ENCODE peak calls at places on chromosomes 1 and 21, in six cellular contexts. F is activated CD8-positive, alpha-beta memory T cell treated with anti-CD3 and anti-CD28 coated beads for 24 hours; O is NCI-H1092; M is kidney glomerular epithelial cell; V is HCEC 1CT; N is activated T-cell treated with anti-CD3 and anti-CD28 coated beads, Interleukin-2, amount 50 U/mL, for 24 hours. I is an unnamed sample.

GRCh38 chr1:91120915-91121314 is 99.1 kb upstream of the ZNF644 start:
- DNase-seq in F (no peak), O (no peak), M (no peak), V (no peak), N (no peak), I (no peak)

GRCh38 chr1:45883633-45884032 is 80.2 kb downstream of the MAST2 start:
- DNase-seq in F (no peak), O (no peak), M (peak), V (peak), N (no peak), I (no peak)

GRCh38 chr1:168235548-168235885 is 9.7 kb downstream of the SFT2D2 start:
- DNase-seq in F (no peak), O (no peak), M (no peak), V (no peak), N (no peak), I (no peak)

GRCh38 chr1:116368241-116368640 is 4.8 kb upstream of the ATP1A1 start:
- DNase-seq in F (no peak), O (no peak), M (no peak), V (no peak), N (no peak), I (no peak)

GRCh38 chr1:177820213-177820612 is 149.6 kb downstream of the SEC16B start:
- DNase-seq in F (no peak), O (no peak), M (no peak), V (no peak), N (no peak), I (no peak)

GRCh38 chr21:45363921-45364463 is 41.0 kb upstream of the COL18A1 start:
- DNase-seq in F (peak), O (no peak), M (peak), V (peak), N (peak), I (peak)

GRCh38 chr1:64343105-64343960 is 126.6 kb upstream of the CACHD1 start:
- DNase-seq in F (no peak), O (no peak), M (peak), V (peak), N (no peak), I (no peak)

GRCh38 chr1:91732291-91732953 is 153.5 kb downstream of the TGFBR3 start:
- DNase-seq in F (peak), O (no peak), M (peak), V (peak), N (peak), I (peak)

GRCh38 chr1:16978589-16979474 is 1.6 kb downstream of the MFAP2 start:
- DNase-seq in F (no peak), O (no peak), M (no peak), V (no peak), N (no peak), I (no peak)

GRCh38 chr1:117633423-117633822 is 27.6 kb downstream of the TENT5C start:
- DNase-seq in F (peak), O (no peak), M (no peak), V (no peak), N (no peak), I (no peak)

GRCh38 chr21:41631564-41632461 is 123.9 kb upstream of the TMPRSS2 start:
- DNase-seq in F (no peak), O (peak), M (peak), V (no peak), N (no peak), I (no peak)

GRCh38 chr1:76635784-76636183 is 231.5 kb upstream of the ST6GALNAC5 start:
- DNase-seq in F (no peak), O (no peak), M (no peak), V (peak), N (no peak), I (no peak)

GRCh38 chr1:162236201-162236600 is 140.5 kb downstream of the SPATA46 start:
- DNase-seq in F (no peak), O (no peak), M (no peak), V (no peak), N (no peak), I (no peak)

GRCh38 chr21:29299046-29299905 is 554 bp downstream of the BACH1 start:
- DNase-seq in F (peak), O (peak), M (peak), V (peak), N (peak), I (peak)

GRCh38 chr1:61053712-61054608 is 28.4 kb upstream of the NFIA start:
- DNase-seq in F (no peak), O (no peak), M (no peak), V (no peak), N (peak), I (peak)

GRCh38 chr1:192707978-192708547 is 72.1 kb downstream of the RGS13 start:
- DNase-seq in F (no peak), O (no peak), M (no peak), V (no peak), N (no peak), I (no peak)

GRCh38 chr1:41758490-41758889 is 160.2 kb downstream of the HIVEP3 start:
- DNase-seq in F (no peak), O (no peak), M (no peak), V (no peak), N (no peak), I (no peak)

GRCh38 chr21:14866859-14867560 is 197.8 kb downstream of the NRIP1 start:
- DNase-seq in F (no peak), O (no peak), M (no peak), V (no peak), N (no peak), I (no peak)

GRCh38 chr1:96945509-96946084 is 224.0 kb downstream of the PTBP2 start:
- DNase-seq in F (no peak), O (no peak), M (no peak), V (no peak), N (no peak), I (no peak)

GRCh38 chr21:44708866-44709425 is 2.4 kb downstream of the TSPEAR start:
- DNase-seq in F (no peak), O (no peak), M (no peak), V (no peak), N (no peak), I (no peak)

GRCh38 chr21:42684109-42684916 is 30.9 kb downstream of the PDE9A start:
- DNase-seq in F (peak), O (no peak), M (no peak), V (no peak), N (peak), I (peak)

GRCh38 chr1:29161977-29162376 is 19.7 kb downstream of the SRSF4 start:
- DNase-seq in F (no peak), O (no peak), M (no peak), V (no peak), N (no peak), I (no peak)

GRCh38 chr1:221845650-221846371 is 103.9 kb upstream of the DUSP10 start:
- DNase-seq in F (peak), O (peak), M (no peak), V (no peak), N (no peak), I (peak)

GRCh38 chr1:59062743-59063142 is 234.2 kb upstream of the FGGY start:
- DNase-seq in F (no peak), O (no peak), M (no peak), V (peak), N (no peak), I (no peak)

I was measured in cerebellar cortex.